ENCODE peak calls at places on chromosomes 1 and 21, in ten cellular contexts. M, N, E, K, C, J, H, I, G and B are unnamed samples.

GRCh38 chr1:230643887-230644286 is 1.6 kb downstream of the COG2 start:
- DNase-seq in H (peak), N (no peak), K (peak), J (peak), C (no peak), G (no peak), I (no peak), E (peak), M (no peak), B (peak)

GRCh38 chr1:150259758-150260669 is 2.4 kb downstream of the CA14 start:
- DNase-seq in J (no peak), K (peak), H (no peak), G (peak), C (no peak), M (no peak), I (peak), E (no peak), N (no peak), B (no peak)

GRCh38 chr1:113830039-113830438 is 17.8 kb upstream of the RSBN1 start:
- DNase-seq in G (no peak), M (no peak), N (no peak), E (no peak), J (no peak), K (no peak), C (no peak), H (no peak), I (no peak), B (no peak)

GRCh38 chr1:117609471-117609911 is 3.6 kb downstream of the TENT5C start:
- DNase-seq in I (no peak), N (no peak), G (no peak), H (no peak), E (no peak), M (no peak), C (peak), K (no peak), J (no peak), B (no peak)

GRCh38 chr1:26114165-26114927 is 2.7 kb downstream of the PDIK1L start:
- DNase-seq in M (no peak), J (no peak), G (no peak), N (no peak), H (no peak), K (no peak), I (no peak), C (no peak), E (no peak), B (no peak)

GRCh38 chr1:230215049-230215448 is 148.0 kb downstream of the GALNT2 start:
- DNase-seq in C (peak), E (no peak), M (peak), K (peak), I (peak), H (no peak), G (no peak), N (no peak), J (no peak), B (no peak)

GRCh38 chr1:5765997-5766913 is 226.0 kb downstream of the NPHP4 start:
- DNase-seq in J (no peak), N (no peak), E (no peak), I (no peak), C (no peak), M (no peak), H (no peak), K (no peak), G (no peak), B (no peak)

GRCh38 chr1:31803610-31804009 is 12.2 kb downstream of the SPOCD1 start:
- DNase-seq in I (no peak), G (no peak), J (no peak), E (no peak), M (no peak), K (no peak), C (no peak), H (no peak), N (no peak), B (no peak)

GRCh38 chr1:30740251-30740951 is 17.0 kb upstream of the MATN1 start:
- DNase-seq in J (no peak), C (no peak), E (no peak), H (no peak), G (no peak), N (no peak), M (no peak), I (no peak), K (no peak), B (no peak)

GRCh38 chr1:178944729-178945128 is 73.9 kb upstream of the ANGPTL1 start:
- DNase-seq in G (no peak), C (no peak), E (no peak), N (no peak), M (no peak), J (no peak), H (no peak), I (no peak), K (no peak), B (no peak)

GRCh38 chr1:22832414-22832786 is 121.8 kb downstream of the EPHB2 start:
- DNase-seq in C (no peak), N (no peak), K (no peak), I (no peak), H (no peak), G (no peak), J (no peak), E (no peak), M (no peak), B (no peak)

GRCh38 chr1:212981571-212982328 is 31.4 kb downstream of the VASH2 start:
- DNase-seq in G (no peak), J (no peak), C (peak), I (no peak), K (no peak), M (no peak), N (no peak), E (no peak), H (peak), B (no peak)

GRCh38 chr1:51321924-51322280 is 8.5 kb downstream of the TTC39A start:
- DNase-seq in K (no peak), G (no peak), M (no peak), N (no peak), E (no peak), H (no peak), C (no peak), I (no peak), J (no peak), B (no peak)

GRCh38 chr21:43287974-43288755 is 119.4 kb downstream of the CRYAA start:
- DNase-seq in M (no peak), E (no peak), C (no peak), K (no peak), G (no peak), H (no peak), N (no peak), J (no peak), I (peak), B (no peak)

GRCh38 chr1:29736582-29737188 is 500.4 kb downstream of the PTPRU start:
- DNase-seq in K (peak), J (peak), N (no peak), I (peak), E (no peak), C (no peak), H (peak), G (peak), M (no peak), B (no peak)

GRCh38 chr1:163799190-163799805 is 477.5 kb downstream of the NUF2 start:
- DNase-seq in H (no peak), J (no peak), N (no peak), I (no peak), M (no peak), K (no peak), E (no peak), G (no peak), C (no peak), B (no peak)

GRCh38 chr1:180887841-180888240 is 24.9 kb upstream of the KIAA1614 start:
- DNase-seq in C (no peak), N (no peak), M (no peak), I (no peak), J (no peak), G (no peak), H (no peak), K (no peak), E (no peak), B (no peak)

GRCh38 chr1:180886338-180886737 is 26.4 kb upstream of the KIAA1614 start:
- DNase-seq in C (no peak), K (no peak), N (no peak), J (no peak), H (no peak), G (no peak), I (no peak), M (no peak), E (no peak), B (no peak)

GRCh38 chr1:180888870-180889269 is 23.8 kb upstream of the KIAA1614 start:
- DNase-seq in H (peak), E (no peak), G (no peak), K (no peak), C (no peak), J (peak), N (peak), M (no peak), I (no peak), B (peak)

GRCh38 chr1:180892272-180892671 is 20.4 kb upstream of the KIAA1614 start:
- DNase-seq in I (no peak), C (no peak), J (no peak), K (no peak), N (no peak), G (no peak), M (no peak), H (no peak), E (no peak), B (no peak)

DNA sequence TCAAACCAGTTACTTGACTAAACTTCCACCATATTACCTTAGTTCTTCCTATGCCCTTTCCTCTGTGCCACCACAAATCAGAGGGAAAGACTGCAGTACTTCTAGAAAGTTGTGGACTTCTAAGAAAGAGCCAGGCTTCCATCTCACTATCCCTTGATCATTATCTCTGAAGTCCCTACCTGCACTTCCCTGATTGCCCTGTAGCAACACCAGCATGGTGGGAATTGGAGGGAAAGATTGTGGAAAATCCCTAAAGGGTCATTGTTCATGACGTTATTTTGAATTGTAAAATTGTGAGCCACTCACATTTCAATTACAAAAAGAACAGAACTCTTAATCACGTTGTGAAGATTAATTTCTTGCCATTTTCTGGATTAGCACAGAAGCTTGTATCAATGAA is 23.4 kb upstream of the KIAA1614 start:
- DNase-seq in K (no peak), H (no peak), N (no peak), G (no peak), C (no peak), I (no peak), M (no peak), J (no peak), E (no peak), B (no peak)
- TF ChIP-seq CTCF in K (no peak), H (no peak), N (no peak), G (no peak), C (no peak), I (no peak), M (no peak), J (no peak), E (no peak), B (no peak)

DNA sequence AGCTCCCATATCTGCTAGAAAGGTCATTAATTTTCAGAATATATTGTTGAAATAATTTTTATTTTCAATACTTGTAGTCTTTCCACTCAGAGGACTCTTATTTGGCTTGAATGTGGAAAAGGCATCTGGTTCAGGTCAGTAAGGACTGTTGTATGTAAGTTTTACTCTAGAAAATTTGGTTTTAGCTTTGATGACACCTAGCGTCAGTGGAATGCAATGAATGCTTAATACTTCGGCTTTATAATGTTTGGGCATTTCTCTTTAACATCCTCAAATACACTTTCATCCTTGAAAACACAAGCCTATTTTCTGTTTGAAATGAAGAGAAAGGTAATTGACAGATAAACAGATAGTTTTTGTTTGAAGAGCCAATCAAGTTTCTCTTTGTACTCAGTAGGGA is 63.3 kb downstream of the LRRC40 start:
- DNase-seq in H (no peak), G (no peak), K (peak), I (no peak), E (no peak), C (no peak), N (no peak), J (no peak), M (no peak), B (no peak)
- TF ChIP-seq CTCF in H (no peak), G (peak), K (peak), I (no peak), E (no peak), C (peak), N (no peak), J (peak), M (no peak), B (no peak)

DNA sequence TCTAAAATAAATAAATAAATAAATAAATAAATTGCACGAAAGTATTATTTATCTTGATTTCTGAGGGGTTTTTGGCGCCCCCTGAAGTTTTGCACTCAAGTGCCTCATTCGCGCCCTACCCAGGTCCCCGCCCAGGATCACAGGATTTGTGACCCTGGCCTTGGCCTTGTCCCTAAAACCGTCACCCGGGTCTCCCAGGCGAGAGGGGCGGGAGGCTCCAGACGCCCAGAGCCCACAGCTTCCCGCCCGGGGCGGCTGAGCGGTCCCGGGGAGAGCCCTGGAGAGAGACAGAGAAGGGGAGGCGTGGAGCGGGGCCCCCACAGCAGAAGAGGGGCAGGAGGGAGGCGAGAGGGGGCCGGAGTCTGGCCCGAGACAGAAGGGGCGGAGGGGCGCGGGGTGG is 91.8 kb upstream of the CASZ1 start:
- DNase-seq in H (no peak), N (no peak), M (no peak), E (no peak), J (no peak), G (no peak), K (no peak), C (no peak), I (no peak), B (no peak)
- TF ChIP-seq CTCF in H (no peak), N (no peak), M (no peak), E (no peak), J (no peak), G (peak), K (no peak), C (no peak), I (no peak), B (no peak)

GRCh38 chr21:38628426-38628825 is 130.1 kb upstream of the ERG start:
- DNase-seq in J (no peak), G (no peak), N (no peak), C (no peak), M (no peak), I (no peak), K (no peak), H (no peak), E (no peak), B (no peak)
- TF ChIP-seq CTCF in J (no peak), G (peak), N (no peak), C (no peak), M (no peak), I (no peak), K (no peak), H (no peak), E (no peak), B (no peak)

GRCh38 chr1:204074274-204075115 is 1.6 kb downstream of the SOX13 start:
- DNase-seq in M (no peak), H (no peak), J (no peak), G (no peak), E (no peak), N (no peak), K (peak), C (peak), I (peak), B (no peak)
- TF ChIP-seq CTCF in M (no peak), H (no peak), J (no peak), G (peak), E (no peak), N (no peak), K (no peak), C (peak), I (peak), B (no peak)

GRCh38 chr1:155256101-155256852 is 994 bp upstream of the ENTREP3 start:
- DNase-seq in G (no peak), E (no peak), N (no peak), M (no peak), J (no peak), K (no peak), C (no peak), I (no peak), H (no peak), B (no peak)

GRCh38 chr1:155253797-155254196 is 1.5 kb downstream of the ENTREP3 start:
- DNase-seq in J (no peak), G (no peak), C (no peak), N (no peak), I (no peak), K (no peak), E (no peak), M (no peak), H (no peak), B (no peak)

GRCh38 chr1:155254714-155255242 is 505 bp downstream of the ENTREP3 start:
- DNase-seq in E (no peak), N (no peak), G (no peak), J (no peak), K (peak), I (no peak), M (no peak), C (no peak), H (no peak), B (peak)

GRCh38 chr1:155254228-155254713 is 1.0 kb downstream of the ENTREP3 start:
- DNase-seq in I (no peak), H (no peak), C (no peak), N (no peak), E (no peak), G (no peak), M (no peak), J (no peak), K (no peak), B (no peak)

DNA sequence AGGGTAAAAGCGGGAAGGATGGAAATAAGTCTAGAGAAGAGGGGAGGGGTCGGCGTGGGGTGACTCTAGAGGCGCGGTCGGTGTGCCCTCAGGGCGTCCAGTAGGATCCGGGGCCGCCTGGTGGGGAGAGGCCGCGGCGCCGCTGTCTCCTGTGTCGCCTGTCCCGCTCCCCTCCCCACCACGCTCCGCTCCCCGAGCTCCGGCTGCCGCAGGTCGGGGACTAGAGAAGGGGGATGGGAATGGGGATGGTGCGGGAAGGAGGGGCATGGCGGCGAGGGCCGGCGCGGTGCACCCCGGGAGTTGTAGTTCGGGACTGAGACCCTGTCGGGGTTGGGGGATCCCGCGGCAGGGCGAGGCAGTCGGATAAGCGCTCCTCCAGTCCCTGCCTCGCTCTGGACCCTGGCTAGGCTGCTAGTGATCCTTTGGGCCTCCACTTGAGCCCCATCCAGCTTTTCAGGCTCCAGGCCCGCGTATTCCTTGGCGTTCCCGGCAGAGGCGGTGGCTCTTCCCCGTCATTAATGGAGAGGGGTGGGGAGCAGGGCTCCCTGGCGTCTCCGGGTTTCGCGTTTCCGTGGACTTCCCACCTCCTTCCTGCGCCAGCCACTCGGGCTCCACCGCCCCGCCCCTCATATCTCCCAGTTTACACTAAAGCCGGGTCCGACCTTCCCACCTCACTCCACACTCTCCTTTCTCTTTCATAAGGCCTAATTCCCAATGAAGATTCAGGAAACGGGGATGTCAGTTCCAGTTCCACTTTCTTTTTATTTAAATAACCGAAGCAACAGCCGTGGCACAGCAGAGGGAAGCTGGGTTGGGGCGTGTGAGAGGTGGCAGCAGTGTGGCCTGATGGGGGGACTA is at the start of gene ENTREP3:
- DNase-seq in C (peak), J (peak), I (peak), E (peak), G (peak), K (peak), M (peak), N (peak), H (peak), B (peak)
- TF ChIP-seq CTCF in C (peak), J (no peak), I (peak), E (no peak), G (peak), K (no peak), M (no peak), N (no peak), H (no peak), B (no peak)

DNA sequence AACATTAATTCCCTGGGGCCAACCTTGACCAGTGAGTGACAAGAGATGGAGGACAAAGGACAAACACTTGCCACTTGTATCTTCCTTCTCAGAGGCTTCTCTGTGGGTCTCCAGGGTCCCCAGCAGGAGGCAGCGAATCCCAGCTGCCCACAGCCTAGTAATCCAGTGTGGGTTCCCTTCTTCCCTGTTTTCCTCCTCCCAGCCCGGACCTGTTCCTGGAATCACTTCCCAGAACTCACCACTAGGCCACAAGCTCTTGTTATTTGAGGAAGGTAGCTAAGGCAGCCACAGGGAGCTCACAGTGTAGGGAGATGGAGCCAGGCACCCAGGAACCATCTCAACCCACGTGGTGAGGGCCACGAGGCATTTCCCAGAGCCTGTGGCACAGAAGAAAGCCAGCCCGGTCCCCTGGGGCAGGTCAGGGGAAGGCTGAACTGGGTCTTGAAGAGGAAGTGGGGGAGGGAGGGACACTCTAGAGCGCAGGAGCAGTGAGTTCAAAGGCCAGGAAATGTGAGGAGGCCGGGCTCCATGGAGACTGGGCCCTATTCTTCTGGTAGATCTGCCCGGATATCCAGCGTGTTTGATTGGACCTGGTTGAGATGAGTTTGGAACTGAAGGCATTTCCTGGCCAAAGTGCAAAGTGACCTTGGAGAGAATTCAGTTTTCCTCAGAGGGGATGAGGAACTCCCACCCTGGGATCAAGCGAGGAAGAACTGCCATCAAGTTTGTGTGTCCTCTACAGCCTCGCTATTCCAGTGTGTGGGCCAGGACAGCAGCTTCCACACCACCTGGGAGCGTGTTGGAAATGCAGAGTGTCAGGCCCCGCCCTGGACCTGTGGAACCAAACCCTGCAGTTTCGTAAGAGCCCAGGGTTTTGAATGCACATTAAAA is 20.3 kb upstream of the C2CD2 start:
- DNase-seq in H (peak), N (no peak), I (no peak), E (peak), J (peak), M (peak), C (peak), G (no peak), K (no peak), B (peak)
- TF ChIP-seq CTCF in H (no peak), N (no peak), I (no peak), E (no peak), J (peak), M (no peak), C (no peak), G (peak), K (no peak), B (no peak)

GRCh38 chr1:17601643-17602382 is 62.3 kb downstream of the ARHGEF10L start:
- DNase-seq in C (no peak), N (no peak), G (no peak), J (no peak), H (no peak), M (no peak), E (no peak), I (no peak), K (no peak), B (no peak)
- TF ChIP-seq CTCF in C (no peak), N (no peak), G (no peak), J (no peak), H (no peak), M (no peak), E (no peak), I (no peak), K (no peak), B (no peak)